ENCODE peak calls at places on chromosomes 13 and 19, in ten cellular contexts. V, Z, G, F, L, H, X, R, S and U are unnamed samples.

GRCh38 chr19:11673608-11674041 is 65.1 kb downstream of the ZNF823 start:
- DNase-seq in V (no peak), L (no peak), R (peak), X (no peak), H (peak), S (peak), F (no peak), Z (peak), G (peak), U (no peak)

GRCh38 chr13:51793570-51794273 is 10.2 kb downstream of the DHRS12 start:
- DNase-seq in Z (peak), X (no peak), H (no peak), R (peak), S (peak), V (peak), L (no peak), G (peak), F (no peak), U (peak)

GRCh38 chr19:4910594-4911273 is 1.4 kb downstream of the UHRF1 start:
- DNase-seq in R (peak), S (peak), V (peak), F (peak), Z (peak), X (no peak), L (no peak), G (no peak), H (no peak), U (peak)

GRCh38 chr13:110409581-110409992 is 102.5 kb downstream of the COL4A2 start:
- DNase-seq in Z (peak), R (peak), F (no peak), L (no peak), H (no peak), V (no peak), X (no peak), G (peak), S (no peak), U (no peak)

GRCh38 chr13:32141462-32141861 is 109.9 kb downstream of the FRY start:
- DNase-seq in G (no peak), V (no peak), H (no peak), L (no peak), R (no peak), S (no peak), F (no peak), X (no peak), Z (no peak), U (no peak)

GRCh38 chr13:39196957-39197644 is 158.8 kb downstream of the NHLRC3 start:
- DNase-seq in V (no peak), X (no peak), L (no peak), F (no peak), R (no peak), H (no peak), G (no peak), Z (no peak), S (no peak), U (no peak)

GRCh38 chr13:79246575-79246949 is 159.5 kb downstream of the RBM26 start:
- DNase-seq in S (no peak), G (no peak), F (no peak), X (no peak), Z (no peak), L (no peak), H (no peak), V (no peak), R (no peak), U (no peak)

GRCh38 chr13:100381595-100382224 is 206.9 kb downstream of the GGACT start:
- DNase-seq in X (no peak), F (no peak), S (no peak), V (no peak), Z (no peak), R (peak), H (no peak), L (no peak), G (no peak), U (no peak)

GRCh38 chr19:43407416-43408005 is 7.2 kb upstream of the TEX101 start:
- DNase-seq in R (no peak), L (no peak), G (no peak), F (no peak), H (peak), S (no peak), V (no peak), X (no peak), Z (no peak), U (no peak)

GRCh38 chr13:51277943-51278342 is 55.7 kb downstream of the FAM124A start:
- DNase-seq in R (no peak), Z (no peak), X (no peak), L (no peak), G (no peak), H (no peak), F (no peak), V (no peak), S (no peak), U (no peak)

GRCh38 chr19:17285415-17286135 is 3.9 kb downstream of the ANKLE1 start:
- DNase-seq in S (no peak), Z (no peak), F (no peak), R (no peak), X (no peak), H (no peak), V (no peak), G (no peak), L (no peak), U (no peak)

GRCh38 chr19:595326-596262 is 5.9 kb downstream of the HCN2 start:
- DNase-seq in G (no peak), F (no peak), V (no peak), R (no peak), S (no peak), L (no peak), X (no peak), Z (no peak), H (no peak), U (no peak)

GRCh38 chr13:50664961-50665360 is 178.5 kb downstream of the DLEU7 start:
- DNase-seq in V (no peak), R (no peak), L (no peak), Z (no peak), F (no peak), H (no peak), G (no peak), S (no peak), X (no peak), U (no peak)

GRCh38 chr19:14091086-14091884 is 734 bp upstream of the SAMD1 start:
- DNase-seq in F (peak), S (peak), H (peak), G (peak), R (peak), Z (peak), X (peak), L (no peak), V (no peak), U (peak)

GRCh38 chr13:27500806-27501534 is 50.6 kb upstream of the MTIF3 start:
- DNase-seq in L (no peak), G (no peak), F (no peak), Z (no peak), V (no peak), R (no peak), X (no peak), S (no peak), H (no peak), U (no peak)

GRCh38 chr19:643736-644135 is 4.1 kb downstream of the FGF22 start:
- DNase-seq in S (no peak), Z (no peak), R (no peak), L (no peak), G (no peak), H (no peak), V (no peak), X (no peak), F (no peak), U (no peak)

GRCh38 chr19:44998025-44998424 is 3.2 kb upstream of the RELB start:
- DNase-seq in R (no peak), F (no peak), G (no peak), H (no peak), V (no peak), S (no peak), Z (no peak), L (no peak), X (no peak), U (no peak)

GRCh38 chr13:34343413-34343812 is 525.5 kb downstream of the RFC3 start:
- DNase-seq in H (no peak), L (no peak), S (no peak), R (peak), G (no peak), X (no peak), Z (no peak), V (no peak), F (no peak), U (no peak)

GRCh38 chr13:108656742-108657141 is 27.3 kb downstream of the MYO16 start:
- DNase-seq in F (no peak), R (no peak), X (no peak), V (no peak), L (no peak), Z (no peak), S (no peak), H (no peak), G (no peak), U (no peak)

GRCh38 chr13:24116103-24116502 is 44.4 kb upstream of the SPATA13 start:
- DNase-seq in G (no peak), L (no peak), X (no peak), H (no peak), R (no peak), F (no peak), V (no peak), Z (no peak), S (no peak), U (no peak)

GRCh38 chr13:27583645-27584044 is 36.7 kb downstream of the LNX2 start:
- DNase-seq in X (no peak), L (no peak), S (peak), Z (no peak), R (peak), G (no peak), V (no peak), F (no peak), H (no peak), U (no peak)

GRCh38 chr13:106424805-106425204 is 110.7 kb downstream of the EFNB2 start:
- DNase-seq in H (no peak), Z (no peak), R (no peak), L (no peak), V (no peak), G (no peak), X (no peak), F (no peak), S (no peak), U (no peak)

GRCh38 chr13:91576590-91576989 is 178.2 kb downstream of the GPC5 start:
- DNase-seq in R (no peak), Z (no peak), G (no peak), L (no peak), H (peak), F (no peak), S (no peak), X (no peak), V (no peak), U (no peak)